ENCODE peak calls at places on chromosome 9, in five cellular contexts. One of them, this sample, is unnamed.

GRCh38 chr9:98894766-98895165 is 48.9 kb upstream of the COL15A1 start:
- DNase-seq in left lung: no peak
- DNase-seq in WTC11: no peak
- DNase-seq in T1000: no peak
- DNase-seq in dorsolateral prefrontal cortex: no peak
- DNase-seq in this sample: no peak

GRCh38 chr9:92592537-92592936 is 56.7 kb upstream of the ECM2 start:
- DNase-seq in left lung: no peak
- DNase-seq in WTC11: no peak
- DNase-seq in T1000: no peak
- DNase-seq in dorsolateral prefrontal cortex: no peak
- DNase-seq in this sample: no peak

GRCh38 chr9:127424669-127424986 is 446 bp downstream of the ZNF79 start:
- DNase-seq in left lung: no peak
- DNase-seq in WTC11: no peak
- DNase-seq in T1000: no peak
- DNase-seq in dorsolateral prefrontal cortex: no peak
- DNase-seq in this sample: no peak

GRCh38 chr9:121884057-121884512 is 209.0 kb downstream of the TTLL11 start:
- DNase-seq in left lung: no peak
- DNase-seq in WTC11: no peak
- DNase-seq in T1000: no peak
- DNase-seq in dorsolateral prefrontal cortex: peak
- DNase-seq in this sample: no peak

GRCh38 chr9:137138058-137138697 is 776 bp upstream of the GRIN1 start:
- DNase-seq in left lung: no peak
- DNase-seq in WTC11: peak
- DNase-seq in T1000: no peak
- DNase-seq in dorsolateral prefrontal cortex: peak
- DNase-seq in this sample: no peak

GRCh38 chr9:121819511-121820231 is 168.2 kb downstream of the DAB2IP start:
- DNase-seq in left lung: no peak
- DNase-seq in WTC11: peak
- DNase-seq in T1000: no peak
- DNase-seq in dorsolateral prefrontal cortex: no peak
- DNase-seq in this sample: no peak

GRCh38 chr9:109109962-109110325 is 9.8 kb downstream of the TMEM245 start:
- DNase-seq in left lung: no peak
- DNase-seq in WTC11: no peak
- DNase-seq in T1000: no peak
- DNase-seq in dorsolateral prefrontal cortex: no peak
- DNase-seq in this sample: no peak

GRCh38 chr9:122389799-122390481 is 19.1 kb downstream of the PTGS1 start:
- DNase-seq in left lung: no peak
- DNase-seq in WTC11: no peak
- DNase-seq in T1000: no peak
- DNase-seq in dorsolateral prefrontal cortex: no peak
- DNase-seq in this sample: no peak

GRCh38 chr9:17005085-17005484 is 129.8 kb upstream of the CNTLN start:
- DNase-seq in left lung: peak
- DNase-seq in WTC11: no peak
- DNase-seq in T1000: peak
- DNase-seq in dorsolateral prefrontal cortex: no peak
- DNase-seq in this sample: no peak